ENCODE peak calls at places on chromosomes 4 and X, in seven cellular contexts. C is Calu3; G is germinal center; K is epithelial cell of esophagus; T is tibial artery; U is effector memory CD4-positive, alpha-beta T cell; S is psoas muscle. I is an unnamed sample.

GRCh38 chr4:673349-674091 is 556 bp downstream of the ATP5ME start:
- DNase-seq in C (peak), G (no peak), K (peak), T (no peak), U (no peak), S (peak), I (no peak)

GRCh38 chr4:54231419-54232150 is 2.5 kb downstream of the PDGFRA start:
- DNase-seq in C (no peak), G (no peak), K (no peak), T (peak), U (no peak), S (peak), I (peak)

GRCh38 chr4:128757712-128758111 is 51.8 kb upstream of the JADE1 start:
- DNase-seq in C (peak), G (no peak), K (no peak), T (peak), U (no peak), S (peak), I (peak)

GRCh38 chrX:22629105-22629725 is 356.5 kb downstream of the CBLL2 start:
- DNase-seq in C (no peak), G (no peak), K (peak), T (no peak), U (no peak), S (no peak), I (peak)

GRCh38 chrX:13418126-13419091 is 98.6 kb upstream of the ATXN3L start:
- DNase-seq in C (no peak), G (no peak), K (peak), T (no peak), U (no peak), S (no peak), I (peak)

GRCh38 chrX:110414273-110414672 is 55.6 kb downstream of the RTL9 start:
- DNase-seq in C (no peak), G (no peak), K (no peak), T (no peak), U (no peak), S (no peak), I (no peak)

GRCh38 chr4:187073820-187074219 is 350.2 kb upstream of the FAT1 start:
- DNase-seq in C (no peak), G (no peak), K (no peak), T (no peak), U (no peak), S (no peak), I (no peak)

GRCh38 chr4:21948347-21949072 is at the start of gene KCNIP4:
- DNase-seq in C (no peak), G (peak), K (peak), T (no peak), U (no peak), S (no peak), I (peak)

GRCh38 chr4:2942532-2943363 is 20.5 kb downstream of the NOP14 start:
- DNase-seq in C (no peak), G (no peak), K (peak), T (no peak), U (no peak), S (no peak), I (no peak)

GRCh38 chr4:114250439-114250891 is 271.0 kb upstream of the ARSJ start:
- DNase-seq in C (no peak), G (no peak), K (no peak), T (no peak), U (no peak), S (no peak), I (peak)

GRCh38 chr4:31657859-31658258 is 937.7 kb downstream of the PCDH7 start:
- DNase-seq in C (no peak), G (no peak), K (peak), T (no peak), U (no peak), S (no peak), I (peak)

GRCh38 chr4:140252742-140253555 is 99.0 kb upstream of the MAML3 start:
- DNase-seq in C (peak), G (peak), K (peak), T (peak), U (peak), S (peak), I (peak)

GRCh38 chr4:52991452-52991851 is 129.3 kb downstream of the RASL11B start:
- DNase-seq in C (no peak), G (no peak), K (no peak), T (no peak), U (no peak), S (no peak), I (no peak)

GRCh38 chr4:67198757-67199156 is 346.5 kb downstream of the CENPC start:
- DNase-seq in C (peak), G (no peak), K (peak), T (no peak), U (no peak), S (no peak), I (peak)

GRCh38 chrX:71251456-71251973 is 2.4 kb downstream of the ZMYM3 start:
- DNase-seq in C (no peak), G (no peak), K (no peak), T (no peak), U (no peak), S (no peak), I (no peak)

GRCh38 chrX:136789856-136790255 is 9.1 kb upstream of the ARHGEF6 start:
- DNase-seq in C (no peak), G (no peak), K (peak), T (no peak), U (no peak), S (no peak), I (no peak)

GRCh38 chrX:147910607-147911006 is 1.1 kb upstream of the FMR1 start:
- DNase-seq in C (no peak), G (no peak), K (no peak), T (no peak), U (no peak), S (no peak), I (no peak)

GRCh38 chr4:86664959-86665358 is 70.8 kb downstream of the PTPN13 start:
- DNase-seq in C (no peak), G (no peak), K (peak), T (no peak), U (no peak), S (no peak), I (peak)

GRCh38 chr4:57303012-57303751 is 193.0 kb upstream of the IGFBP7 start:
- DNase-seq in C (no peak), G (no peak), K (no peak), T (no peak), U (no peak), S (no peak), I (no peak)

GRCh38 chr4:136864580-136865185 is 667.6 kb downstream of the PCDH18 start:
- DNase-seq in C (peak), G (no peak), K (peak), T (no peak), U (no peak), S (no peak), I (peak)

GRCh38 chr4:118736867-118737266 is 51.7 kb downstream of the METTL14 start:
- DNase-seq in C (no peak), G (no peak), K (no peak), T (no peak), U (no peak), S (no peak), I (no peak)

GRCh38 chr4:8649631-8650261 is 57.2 kb downstream of the CPZ start:
- DNase-seq in C (no peak), G (no peak), K (no peak), T (no peak), U (no peak), S (no peak), I (no peak)

GRCh38 chrX:113384628-113385027 is 544.0 kb upstream of the AMOT start:
- DNase-seq in C (no peak), G (no peak), K (peak), T (peak), U (no peak), S (no peak), I (peak)

GRCh38 chrX:154379569-154379951 is 465 bp downstream of the EMD start:
- DNase-seq in C (no peak), G (no peak), K (no peak), T (no peak), U (no peak), S (no peak), I (no peak)